ENCODE peak calls at places on chromosomes 1 and 21, in four cellular contexts. P, U, X and D are unnamed samples. For H3K9me3, the result is how much of the 10 kb centered on the place peaks cover.

GRCh38 chr1:198848649-198849048 is 209.8 kb downstream of the PTPRC start:
- DNase-seq in X (no peak), P (no peak), U (no peak), D (no peak)

GRCh38 chr1:61152066-61152465 is 69.7 kb downstream of the NFIA start:
- DNase-seq in P (no peak), X (no peak), U (no peak), D (no peak)

GRCh38 chr21:15063081-15063820 is 1.5 kb downstream of the NRIP1 start:
- DNase-seq in X (no peak), P (no peak), U (no peak), D (no peak)

GRCh38 chr1:205714190-205714905 is 34.0 kb upstream of the SLC45A3 start:
- DNase-seq in P (peak), X (no peak), U (no peak), D (no peak)

GRCh38 chr1:3417954-3418353 is 36.5 kb upstream of the ARHGEF16 start:
- DNase-seq in P (no peak), X (no peak), U (no peak), D (no peak)

GRCh38 chr21:33325222-33326067 is 675 bp downstream of the IFNAR1 start:
- DNase-seq in U (peak), X (peak), P (peak), D (peak)

GRCh38 chr1:17075470-17076255 is 21.8 kb upstream of the SDHB start:
- DNase-seq in X (no peak), P (no peak), U (peak), D (no peak)

GRCh38 chr1:61101461-61102440 is 19.4 kb downstream of the NFIA start:
- DNase-seq in X (no peak), P (no peak), U (no peak), D (no peak)

GRCh38 chr1:202625416-202626360 is 84.6 kb downstream of the SYT2 start:
- DNase-seq in X (no peak), U (peak), P (peak), D (no peak)

GRCh38 chr1:223179280-223179679 is 36.2 kb upstream of the TLR5 start:
- DNase-seq in P (no peak), U (no peak), X (no peak), D (no peak)

GRCh38 chr1:218904401-218904800 is 269.3 kb upstream of the LYPLAL1 start:
- DNase-seq in X (no peak), P (no peak), U (no peak), D (no peak)

GRCh38 chr1:95084317-95085176 is 11.8 kb upstream of the ALG14 start:
- DNase-seq in X (no peak), U (peak), P (no peak), D (no peak)

GRCh38 chr1:2381741-2382620 is 9.4 kb downstream of the MORN1 start:
- DNase-seq in P (peak), X (peak), U (peak), D (peak)

DNA sequence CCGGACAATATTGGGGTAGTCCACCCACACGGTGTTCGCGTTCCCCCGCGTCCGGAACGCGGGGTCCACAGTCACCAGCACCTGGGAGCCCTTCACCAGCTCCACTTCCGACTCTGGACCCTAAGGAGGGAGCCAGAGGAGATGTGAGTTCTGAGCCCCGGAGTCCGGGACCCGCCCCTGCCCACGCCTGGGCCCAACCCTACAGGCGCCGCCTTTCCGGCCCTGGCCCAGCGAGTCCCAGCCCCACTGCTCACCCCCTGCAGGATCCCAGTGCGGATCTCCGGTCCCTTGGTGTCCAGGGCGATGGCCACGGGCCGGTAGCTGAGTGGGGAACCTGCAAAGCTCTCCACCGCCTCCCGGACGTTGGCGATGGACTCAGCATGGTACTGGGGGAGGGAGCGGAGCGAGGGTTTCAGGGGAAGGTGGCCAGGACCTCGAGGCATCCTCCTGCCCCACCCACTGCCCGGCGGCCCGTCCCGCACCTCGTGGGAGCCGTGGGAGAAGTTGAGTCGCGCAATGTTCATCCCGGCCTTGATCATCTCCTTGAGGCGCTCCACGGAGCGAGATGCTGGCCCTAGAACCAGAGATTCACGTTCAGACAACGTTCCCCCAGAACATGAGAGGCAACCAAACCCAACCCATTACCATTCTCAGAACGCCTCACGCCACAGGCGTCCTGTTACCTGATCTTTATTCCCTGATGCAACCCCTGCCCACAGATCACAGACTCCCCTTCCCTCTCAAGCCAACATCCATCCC is 5.9 kb downstream of the PKLR start:
- DNase-seq in P (no peak), U (no peak), X (no peak), D (no peak)
- H3K4me3 ChIP-seq in P (peak), U (no peak), X (peak), D (no peak)

GRCh38 chr1:66386712-66387111 is 147.2 kb upstream of the SGIP1 start:
- DNase-seq in P (no peak), U (peak), X (no peak), D (no peak)
- H3K9me3 ChIP-seq in P (under half), U (half or more), X (under half), D (under half)

GRCh38 chr1:180909005-180909414 is 3.7 kb upstream of the KIAA1614 start:
- DNase-seq in P (no peak), U (no peak), X (no peak), D (no peak)

GRCh38 chr1:180912211-180912800 is 391 bp upstream of the KIAA1614 start:
- DNase-seq in X (peak), U (no peak), P (no peak), D (no peak)

GRCh38 chr1:180909462-180909976 is 3.2 kb upstream of the KIAA1614 start:
- DNase-seq in U (no peak), P (no peak), X (no peak), D (no peak)

GRCh38 chr1:180912801-180913616 is at the start of gene KIAA1614:
- DNase-seq in P (no peak), U (no peak), X (peak), D (no peak)

GRCh38 chr1:180911640-180912161 is 996 bp upstream of the KIAA1614 start:
- DNase-seq in U (no peak), P (no peak), X (no peak), D (no peak)
- H3K4me3 ChIP-seq in U (no peak), P (peak), X (peak), D (no peak)

DNA sequence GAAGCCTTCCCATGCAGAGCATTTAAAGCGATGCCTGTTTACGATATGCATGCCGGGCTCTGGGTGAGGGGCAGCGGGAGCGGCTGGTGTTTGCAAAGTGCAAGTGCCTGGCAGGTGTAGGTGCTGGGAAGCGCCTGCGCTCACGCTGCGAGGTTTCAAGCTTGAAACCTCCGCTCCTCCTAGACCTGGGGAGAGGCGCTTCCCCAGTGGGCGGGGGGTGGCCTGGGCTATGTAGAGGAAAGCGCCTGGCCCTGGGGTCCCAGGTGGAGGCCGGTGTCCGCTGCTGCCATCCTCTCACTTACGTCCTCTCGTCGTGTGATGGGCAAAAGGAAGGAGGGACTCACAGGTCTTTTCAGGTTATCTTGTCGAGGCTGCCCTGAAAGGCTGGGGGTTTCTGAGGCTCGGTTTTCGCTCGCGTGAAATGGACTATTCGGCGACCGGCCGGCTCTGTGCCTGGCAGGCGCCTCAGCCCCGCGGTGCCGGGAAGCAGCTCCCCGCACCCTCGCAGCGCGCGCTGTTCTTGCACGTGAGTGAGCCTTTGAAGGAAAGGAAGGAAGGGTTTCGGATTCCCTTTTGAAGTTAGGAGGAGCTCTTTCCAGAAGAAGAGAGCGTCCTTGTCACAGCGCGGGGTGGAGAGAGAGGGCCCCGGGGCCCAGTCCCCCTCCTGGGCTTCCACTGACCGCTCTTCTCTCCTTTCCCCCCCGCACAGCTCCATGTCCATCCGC is 56.9 kb downstream of the AJAP1 start:
- DNase-seq in X (no peak), U (no peak), P (no peak), D (no peak)
- H3K9me3 ChIP-seq in X (under half), U (under half), P (under half), D (under half)

DNA sequence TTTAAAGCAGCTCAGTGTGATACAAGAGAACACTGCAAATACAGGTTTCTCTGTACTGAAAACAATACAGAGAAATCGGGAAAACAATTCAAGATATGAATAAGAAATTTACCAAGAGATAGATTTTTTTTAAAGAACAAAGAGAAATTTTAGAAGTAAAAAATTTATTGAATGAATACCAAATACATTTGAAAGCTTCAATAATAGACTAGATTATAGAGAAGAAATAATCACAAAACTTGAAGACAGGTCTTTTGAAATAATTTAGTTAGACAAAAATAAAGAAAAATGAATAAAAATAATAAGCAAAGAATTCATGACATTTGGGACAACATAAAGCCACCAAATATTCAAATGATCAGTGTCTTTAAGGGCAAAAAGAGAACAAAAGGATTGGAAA is 13.6 kb upstream of the FMO4 start:
- DNase-seq in P (no peak), X (no peak), U (peak), D (no peak)
- H3K4me3 ChIP-seq in P (no peak), X (no peak), U (no peak), D (no peak)

GRCh38 chr21:38498057-38498833 is at the start of gene ERG:
- DNase-seq in U (no peak), P (no peak), X (no peak), D (no peak)

GRCh38 chr21:38496224-38496623 is 2.1 kb downstream of the ERG start:
- DNase-seq in P (no peak), U (no peak), X (no peak), D (no peak)

GRCh38 chr21:38503588-38503987 is 5.3 kb upstream of the ERG start:
- DNase-seq in P (no peak), U (no peak), X (no peak), D (no peak)

GRCh38 chr21:38499296-38499695 is 1.0 kb upstream of the ERG start:
- DNase-seq in U (no peak), X (no peak), P (no peak), D (no peak)

DNA sequence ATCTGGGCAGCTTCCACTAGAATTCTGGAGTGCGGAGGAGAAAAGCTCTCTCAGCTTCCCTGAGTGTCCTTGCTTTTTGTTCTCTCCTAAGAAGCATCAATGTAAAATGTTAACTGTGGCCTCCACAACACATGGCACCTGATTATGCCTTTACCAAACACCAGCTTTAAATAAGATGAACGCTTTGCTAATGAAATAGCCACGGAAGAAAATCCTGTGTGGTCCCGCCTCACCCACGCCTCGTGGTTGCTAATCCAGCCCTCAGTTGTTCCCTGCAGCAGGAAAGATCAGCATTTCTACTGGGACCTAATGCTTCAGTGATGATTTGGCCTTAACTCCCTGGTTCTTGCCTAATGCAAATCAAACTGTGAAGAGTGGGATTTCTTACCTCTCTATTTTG is 1.8 kb upstream of the ERG start:
- DNase-seq in P (no peak), U (no peak), X (no peak), D (no peak)
- H3K9me3 ChIP-seq in P (under half), U (under half), X (under half), D (under half)

DNA sequence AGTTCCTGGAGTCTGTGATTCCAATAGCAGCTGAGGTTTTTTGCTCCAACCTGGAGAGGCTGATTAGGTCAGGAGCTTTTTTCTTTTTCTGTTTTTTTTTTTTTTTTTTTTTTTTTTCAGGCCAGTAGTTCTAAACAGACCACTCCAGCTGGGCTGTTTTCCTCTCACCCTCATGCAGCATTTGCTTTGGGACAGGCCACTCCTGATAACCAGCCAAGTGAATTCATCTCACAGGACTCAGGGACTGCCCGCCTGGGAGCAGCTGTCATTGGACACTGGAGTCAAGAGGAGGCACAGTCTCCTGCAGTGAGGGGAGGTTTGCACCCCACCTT is 22.9 kb downstream of the PLXNA2 start:
- DNase-seq in P (no peak), X (no peak), U (no peak), D (no peak)
- H3K4me3 ChIP-seq in P (no peak), X (no peak), U (no peak), D (no peak)